ENCODE peak calls at places on chromosome 10, in five cellular contexts. W, E, Y, U and N are unnamed samples.

GRCh38 chr10:988667-989545 is 672 bp downstream of the GTPBP4 start:
- DNase-seq in W (no peak), E (no peak), Y (peak), U (peak), N (peak)

GRCh38 chr10:103590744-103591291 is 97.3 kb downstream of the NEURL1 start:
- DNase-seq in W (no peak), E (no peak), Y (no peak), U (no peak), N (no peak)

GRCh38 chr10:6478722-6479121 is 101.4 kb downstream of the PRKCQ start:
- DNase-seq in W (no peak), E (no peak), Y (no peak), U (no peak), N (no peak)

GRCh38 chr10:24350111-24350921 is 141.4 kb downstream of the KIAA1217 start:
- DNase-seq in W (no peak), E (no peak), Y (no peak), U (no peak), N (peak)

GRCh38 chr10:74328388-74328787 is 177.4 kb downstream of the ADK start:
- DNase-seq in W (no peak), E (no peak), Y (no peak), U (no peak), N (no peak)

GRCh38 chr10:124262249-124262865 is 156.4 kb downstream of the OAT start:
- DNase-seq in W (no peak), E (no peak), Y (no peak), U (no peak), N (no peak)

GRCh38 chr10:103543617-103544525 is 50.4 kb downstream of the NEURL1 start:
- DNase-seq in W (no peak), E (peak), Y (no peak), U (no peak), N (no peak)

GRCh38 chr10:33344676-33345075 is 10.2 kb upstream of the NRP1 start:
- DNase-seq in W (no peak), E (no peak), Y (no peak), U (no peak), N (no peak)

GRCh38 chr10:62853710-62854109 is 37.5 kb upstream of the EGR2 start:
- DNase-seq in W (no peak), E (no peak), Y (no peak), U (peak), N (no peak)